ENCODE peak calls at places on chromosomes 11 and 22, in six cellular contexts. Q is GM23338, P is IMR-90, J is neural progenitor cell, D is PC-3, W is GM12878. N is an unnamed sample.

GRCh38 chr11:10348650-10349280 is 43.9 kb downstream of the ADM start:
- DNase-seq in Q (no peak), P (peak; percentile 84), J (no peak), D (peak; percentile 54), W (no peak), N (no peak)

GRCh38 chr11:110433393-110434333 is 3.9 kb downstream of the FDX1 start:
- DNase-seq in Q (peak; percentile 48), P (peak; percentile 42), J (no peak), D (peak; percentile 58), W (no peak), N (peak; percentile 50)

GRCh38 chr22:32728291-32728690 is 73.2 kb upstream of the TIMP3 start:
- DNase-seq in Q (no peak), P (no peak), J (no peak), D (no peak), W (no peak), N (peak; percentile 87)

GRCh38 chr11:126968915-126969314 is 31.7 kb downstream of the KIRREL3 start:
- DNase-seq in Q (peak; percentile 89), P (peak; percentile 6), J (peak; percentile 72), D (no peak), W (no peak), N (peak; percentile 45)

GRCh38 chr22:40449676-40450035 is 79.3 kb downstream of the SGSM3 start:
- DNase-seq in Q (no peak), P (peak; percentile 62), J (no peak), D (no peak), W (no peak), N (no peak)

GRCh38 chr11:131686836-131687235 is 316.4 kb downstream of the NTM start:
- DNase-seq in Q (no peak), P (no peak), J (no peak), D (no peak), W (no peak), N (no peak)

GRCh38 chr11:65432686-65433582 is 10.3 kb downstream of the NEAT1 start:
- DNase-seq in Q (peak; percentile 58), P (peak; percentile 54), J (no peak), D (peak; percentile 62), W (no peak), N (peak; percentile 37)

GRCh38 chr11:12130180-12130980 is 20.0 kb downstream of the MICAL2 start:
- DNase-seq in Q (no peak), P (no peak), J (no peak), D (no peak), W (no peak), N (no peak)

GRCh38 chr11:92711913-92712312 is 257.5 kb upstream of the MTNR1B start:
- DNase-seq in Q (no peak), P (no peak), J (no peak), D (peak; percentile 8), W (no peak), N (no peak)

GRCh38 chr11:67492801-67493547 is 10.1 kb downstream of the AIP start:
- DNase-seq in Q (peak; percentile 72), P (no peak), J (no peak), D (no peak), W (no peak), N (no peak)

GRCh38 chr11:93663021-93663420 is 1.5 kb downstream of the CEP295 start:
- DNase-seq in Q (no peak), P (no peak), J (peak; percentile 10), D (no peak), W (no peak), N (no peak)

GRCh38 chr11:37442576-37442975 is 844.5 kb upstream of the RAG2 start:
- DNase-seq in Q (no peak), P (peak; percentile 4), J (no peak), D (no peak), W (no peak), N (no peak)

GRCh38 chr22:28670691-28671261 is 8.9 kb downstream of the TTC28 start:
- DNase-seq in Q (no peak), P (peak; percentile 4), J (no peak), D (peak; percentile 16), W (no peak), N (no peak)

GRCh38 chr11:764322-765024 is 12.8 kb downstream of the GATD1 start:
- DNase-seq in Q (no peak), P (no peak), J (no peak), D (no peak), W (no peak), N (no peak)

GRCh38 chr11:69928124-69928523 is 108.9 kb upstream of the FGF3 start:
- DNase-seq in Q (no peak), P (no peak), J (no peak), D (no peak), W (no peak), N (no peak)

GRCh38 chr22:20606041-20606783 is 98.8 kb downstream of the MED15 start:
- DNase-seq in Q (peak; percentile 97), P (peak; percentile 59), J (peak; percentile 84), D (peak; percentile 80), W (no peak), N (peak; percentile 81)

GRCh38 chr22:38504731-38505594 is 1.1 kb downstream of the DDX17 start:
- DNase-seq in Q (peak; percentile 53), P (peak; percentile 48), J (peak; percentile 29), D (no peak), W (no peak), N (peak; percentile 74)

GRCh38 chr11:58497951-58498350 is 10.0 kb downstream of the OR5B21 start:
- DNase-seq in Q (no peak), P (no peak), J (no peak), D (no peak), W (no peak), N (no peak)

GRCh38 chr11:118897721-118898310 is 14.1 kb downstream of the CXCR5 start:
- DNase-seq in Q (peak; percentile 68), P (no peak), J (no peak), D (no peak), W (no peak), N (no peak)
- H3K4me2 ChIP-seq in Q (peak overlapping the region; percentile 67), P (no peak overlapping the region), J (no peak overlapping the region), D (no peak overlapping the region), W (no peak overlapping the region), N (no peak overlapping the region)

GRCh38 chr22:46852771-46853170 is 90.3 kb downstream of the TBC1D22A start:
- DNase-seq in Q (no peak), P (no peak), J (no peak), D (no peak), W (no peak), N (no peak)

GRCh38 chr22:46851311-46851710 is 88.9 kb downstream of the TBC1D22A start:
- DNase-seq in Q (no peak), P (no peak), J (no peak), D (no peak), W (no peak), N (no peak)

GRCh38 chr22:46849951-46850350 is 87.5 kb downstream of the TBC1D22A start:
- DNase-seq in Q (no peak), P (no peak), J (no peak), D (no peak), W (no peak), N (no peak)

GRCh38 chr22:46853191-46853590 is 90.7 kb downstream of the TBC1D22A start:
- DNase-seq in Q (no peak), P (no peak), J (no peak), D (no peak), W (no peak), N (no peak)

DNA sequence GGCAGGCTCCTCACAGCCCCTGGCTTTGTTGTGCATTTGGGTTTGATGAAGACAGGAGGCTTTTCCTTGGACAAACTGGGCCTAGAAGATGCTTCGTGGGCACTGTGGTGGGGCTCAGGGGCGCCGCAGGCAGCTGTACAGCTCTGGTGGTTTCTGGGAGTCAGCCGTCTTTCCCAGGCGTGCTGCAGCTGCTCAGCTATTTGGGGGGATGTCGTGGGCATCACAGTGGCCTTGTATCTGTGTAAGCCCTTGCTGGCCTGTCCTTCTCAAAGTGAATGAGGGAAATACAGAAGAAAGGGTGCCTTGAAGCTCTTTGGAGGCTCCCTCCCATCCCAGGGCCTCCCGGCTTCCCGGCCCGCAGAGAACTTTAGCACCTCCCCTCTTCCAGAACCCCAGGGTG is 89.5 kb downstream of the TBC1D22A start:
- DNase-seq in Q (no peak), P (no peak), J (no peak), D (no peak), W (no peak), N (no peak)
- H4K20me1 ChIP-seq in Q (no peaks in the 10 kb centered on the region), P (peaks cover 19% of the 10 kb centered on the region), J (no peaks in the 10 kb centered on the region), D (no peaks in the 10 kb centered on the region), W (peaks cover 3% of the 10 kb centered on the region), N (no peaks in the 10 kb centered on the region)

DNA sequence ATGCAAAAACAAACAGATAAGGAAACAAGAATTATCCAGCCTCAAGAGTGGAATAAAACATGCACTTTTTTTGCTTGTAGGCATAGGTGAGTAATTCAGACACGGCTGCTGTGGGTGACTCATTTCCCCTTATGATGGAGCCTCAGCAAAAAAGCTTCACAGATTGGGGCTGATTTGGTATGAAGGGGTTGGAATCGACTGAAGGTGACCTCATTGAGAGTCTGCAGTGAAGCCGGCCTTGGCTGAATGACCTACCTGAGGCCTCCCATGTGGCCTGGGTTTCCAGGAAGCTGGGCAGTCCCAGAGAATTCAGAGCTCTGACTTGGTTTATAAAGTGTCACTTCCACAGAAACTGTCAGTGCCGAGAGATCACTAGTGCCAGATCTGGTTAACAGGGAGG is 34.2 kb upstream of the VPREB1 start:
- DNase-seq in Q (no peak), P (peak; percentile 85), J (no peak), D (peak; percentile 79), W (no peak), N (peak; percentile 41)
- H3K4me2 ChIP-seq in Q (no peak overlapping the region), P (no peak overlapping the region), J (no peak overlapping the region), D (peak overlapping the region; percentile 21), W (no peak overlapping the region), N (no peak overlapping the region)

GRCh38 chr11:76208829-76209670 is 2.7 kb upstream of the WNT11 start:
- DNase-seq in Q (peak; percentile 89), P (peak; percentile 12), J (peak; percentile 92), D (peak; percentile 73), W (no peak), N (peak; percentile 79)

GRCh38 chr11:76210920-76211851 is 4.9 kb upstream of the WNT11 start:
- DNase-seq in Q (peak; percentile 65), P (no peak), J (no peak), D (no peak), W (no peak), N (no peak)

GRCh38 chr11:76209956-76210885 is 3.9 kb upstream of the WNT11 start:
- DNase-seq in Q (peak; percentile 54), P (peak; percentile 74), J (peak; percentile 81), D (peak; percentile 49), W (no peak), N (peak; percentile 22)

GRCh38 chr11:76208438-76208828 is 2.1 kb upstream of the WNT11 start:
- DNase-seq in Q (no peak), P (no peak), J (no peak), D (peak; percentile 18), W (no peak), N (no peak)

GRCh38 chr11:76209671-76209955 is 3.3 kb upstream of the WNT11 start:
- DNase-seq in Q (no peak), P (no peak), J (no peak), D (no peak), W (no peak), N (peak; percentile 12)
- H4K20me1 ChIP-seq in Q (peaks cover 2% of the 10 kb centered on the region), P (peaks cover 15% of the 10 kb centered on the region), J (peaks cover 28% of the 10 kb centered on the region), D (no peaks in the 10 kb centered on the region), W (peaks cover 5% of the 10 kb centered on the region), N (no peaks in the 10 kb centered on the region)

GRCh38 chr11:129946256-129946655 is 50.9 kb upstream of the NFRKB start:
- DNase-seq in Q (no peak), P (peak; percentile 27), J (no peak), D (no peak), W (no peak), N (peak; percentile 24)
- H3K4me2 ChIP-seq in Q (no peak overlapping the region), P (no peak overlapping the region), J (no peak overlapping the region), D (no peak overlapping the region), W (no peak overlapping the region), N (no peak overlapping the region)